ENCODE peak calls at places on chromosomes 16 and 17, in eight cellular contexts. One of them, this sample, is unnamed.

GRCh38 chr16:30692381-30693074 is 6.4 kb upstream of the SRCAP start:
- DNase-seq in CD4-positive, alpha-beta T cell: no peak
- DNase-seq in choroid plexus epithelial cell: no peak
- DNase-seq in nucleus accumbens: no peak
- DNase-seq in nephron progenitor cell: no peak
- DNase-seq in upper lobe of right lung: no peak
- DNase-seq in HTR-8/SVneo: no peak
- DNase-seq in fibroblast of mammary gland: no peak
- DNase-seq in this sample: no peak

GRCh38 chr16:69217433-69217832 is 30.5 kb downstream of the SNTB2 start:
- DNase-seq in CD4-positive, alpha-beta T cell: no peak
- DNase-seq in choroid plexus epithelial cell: peak; percentile 56
- DNase-seq in nucleus accumbens: no peak
- DNase-seq in nephron progenitor cell: no peak
- DNase-seq in upper lobe of right lung: no peak
- DNase-seq in HTR-8/SVneo: peak; percentile 45
- DNase-seq in fibroblast of mammary gland: peak; percentile 61
- DNase-seq in this sample: peak; percentile 86

GRCh38 chr17:50687200-50688066 is 20.3 kb downstream of the ANKRD40 start:
- DNase-seq in CD4-positive, alpha-beta T cell: no peak
- DNase-seq in choroid plexus epithelial cell: no peak
- DNase-seq in nucleus accumbens: no peak
- DNase-seq in nephron progenitor cell: no peak
- DNase-seq in upper lobe of right lung: peak; percentile 63
- DNase-seq in HTR-8/SVneo: no peak
- DNase-seq in fibroblast of mammary gland: peak; percentile 65
- DNase-seq in this sample: no peak

GRCh38 chr17:51508048-51508447 is 247.7 kb downstream of the UTP18 start:
- DNase-seq in CD4-positive, alpha-beta T cell: no peak
- DNase-seq in choroid plexus epithelial cell: no peak
- DNase-seq in nucleus accumbens: peak; percentile 18
- DNase-seq in nephron progenitor cell: no peak
- DNase-seq in upper lobe of right lung: no peak
- DNase-seq in HTR-8/SVneo: no peak
- DNase-seq in fibroblast of mammary gland: no peak
- DNase-seq in this sample: no peak

GRCh38 chr16:86768999-86769398 is 190.7 kb downstream of the FOXL1 start:
- DNase-seq in CD4-positive, alpha-beta T cell: no peak
- DNase-seq in choroid plexus epithelial cell: no peak
- DNase-seq in nucleus accumbens: no peak
- DNase-seq in nephron progenitor cell: no peak
- DNase-seq in upper lobe of right lung: no peak
- DNase-seq in HTR-8/SVneo: no peak
- DNase-seq in fibroblast of mammary gland: peak; percentile 49
- DNase-seq in this sample: no peak

GRCh38 chr17:72270530-72270929 is 149.7 kb downstream of the SOX9 start:
- DNase-seq in CD4-positive, alpha-beta T cell: no peak
- DNase-seq in choroid plexus epithelial cell: peak; percentile 38
- DNase-seq in nucleus accumbens: no peak
- DNase-seq in nephron progenitor cell: no peak
- DNase-seq in upper lobe of right lung: no peak
- DNase-seq in HTR-8/SVneo: peak; percentile 59
- DNase-seq in fibroblast of mammary gland: peak; percentile 48
- DNase-seq in this sample: peak; percentile 70

GRCh38 chr16:64398795-64399194 is 723.1 kb downstream of the CDH11 start:
- DNase-seq in CD4-positive, alpha-beta T cell: no peak
- DNase-seq in choroid plexus epithelial cell: no peak
- DNase-seq in nucleus accumbens: no peak
- DNase-seq in nephron progenitor cell: no peak
- DNase-seq in upper lobe of right lung: no peak
- DNase-seq in HTR-8/SVneo: no peak
- DNase-seq in fibroblast of mammary gland: no peak
- DNase-seq in this sample: peak; percentile 51

GRCh38 chr17:20184977-20185619 is 175.9 kb downstream of the SPECC1 start:
- DNase-seq in CD4-positive, alpha-beta T cell: no peak
- DNase-seq in choroid plexus epithelial cell: no peak
- DNase-seq in nucleus accumbens: no peak
- DNase-seq in nephron progenitor cell: no peak
- DNase-seq in upper lobe of right lung: no peak
- DNase-seq in HTR-8/SVneo: no peak
- DNase-seq in fibroblast of mammary gland: no peak
- DNase-seq in this sample: no peak

GRCh38 chr17:68290955-68291835 is at the start of the genes ARSG and SLC16A6:
- DNase-seq in CD4-positive, alpha-beta T cell: peak; percentile 81
- DNase-seq in choroid plexus epithelial cell: peak; percentile 79
- DNase-seq in nucleus accumbens: peak; percentile 52
- DNase-seq in nephron progenitor cell: peak; percentile 76
- DNase-seq in upper lobe of right lung: peak; percentile 91
- DNase-seq in HTR-8/SVneo: peak; percentile 74
- DNase-seq in fibroblast of mammary gland: no peak
- DNase-seq in this sample: peak; percentile 78

GRCh38 chr16:27640277-27640600 is 90.3 kb downstream of the KATNIP start:
- DNase-seq in CD4-positive, alpha-beta T cell: no peak
- DNase-seq in choroid plexus epithelial cell: no peak
- DNase-seq in nucleus accumbens: peak; percentile 37
- DNase-seq in nephron progenitor cell: no peak
- DNase-seq in upper lobe of right lung: no peak
- DNase-seq in HTR-8/SVneo: no peak
- DNase-seq in fibroblast of mammary gland: no peak
- DNase-seq in this sample: no peak

GRCh38 chr17:46010597-46011186 is 11.6 kb downstream of the STH start:
- DNase-seq in CD4-positive, alpha-beta T cell: no peak
- DNase-seq in choroid plexus epithelial cell: no peak
- DNase-seq in nucleus accumbens: no peak
- DNase-seq in nephron progenitor cell: no peak
- DNase-seq in upper lobe of right lung: no peak
- DNase-seq in HTR-8/SVneo: no peak
- DNase-seq in fibroblast of mammary gland: no peak
- DNase-seq in this sample: no peak

GRCh38 chr17:50269477-50270429 is 4.5 kb upstream of the TMEM92 start:
- DNase-seq in CD4-positive, alpha-beta T cell: peak; percentile 44
- DNase-seq in choroid plexus epithelial cell: peak; percentile 92
- DNase-seq in nucleus accumbens: peak; percentile 29
- DNase-seq in nephron progenitor cell: peak; percentile 70
- DNase-seq in upper lobe of right lung: peak; percentile 82
- DNase-seq in HTR-8/SVneo: peak; percentile 78
- DNase-seq in fibroblast of mammary gland: peak; percentile 88
- DNase-seq in this sample: peak; percentile 85

GRCh38 chr17:2860045-2860444 is 63.8 kb downstream of the RAP1GAP2 start:
- DNase-seq in CD4-positive, alpha-beta T cell: no peak
- DNase-seq in choroid plexus epithelial cell: no peak
- DNase-seq in nucleus accumbens: no peak
- DNase-seq in nephron progenitor cell: no peak
- DNase-seq in upper lobe of right lung: no peak
- DNase-seq in HTR-8/SVneo: no peak
- DNase-seq in fibroblast of mammary gland: no peak
- DNase-seq in this sample: no peak

GRCh38 chr16:27972500-27972899 is 91.0 kb downstream of the GSG1L start:
- DNase-seq in CD4-positive, alpha-beta T cell: peak; percentile 16
- DNase-seq in choroid plexus epithelial cell: peak; percentile 57
- DNase-seq in nucleus accumbens: no peak
- DNase-seq in nephron progenitor cell: peak; percentile 30
- DNase-seq in upper lobe of right lung: peak; percentile 21
- DNase-seq in HTR-8/SVneo: peak; percentile 70
- DNase-seq in fibroblast of mammary gland: peak; percentile 25
- DNase-seq in this sample: peak; percentile 59

GRCh38 chr16:85546585-85547447 is 66.3 kb upstream of the GSE1 start:
- DNase-seq in CD4-positive, alpha-beta T cell: no peak
- DNase-seq in choroid plexus epithelial cell: peak; percentile 35
- DNase-seq in nucleus accumbens: no peak
- DNase-seq in nephron progenitor cell: no peak
- DNase-seq in upper lobe of right lung: no peak
- DNase-seq in HTR-8/SVneo: no peak
- DNase-seq in fibroblast of mammary gland: no peak
- DNase-seq in this sample: no peak

GRCh38 chr16:10868562-10869469 is 8.2 kb upstream of the CIITA start:
- DNase-seq in CD4-positive, alpha-beta T cell: no peak
- DNase-seq in choroid plexus epithelial cell: no peak
- DNase-seq in nucleus accumbens: no peak
- DNase-seq in nephron progenitor cell: no peak
- DNase-seq in upper lobe of right lung: peak; percentile 74
- DNase-seq in HTR-8/SVneo: no peak
- DNase-seq in fibroblast of mammary gland: no peak
- DNase-seq in this sample: no peak

GRCh38 chr17:7842950-7843535 is 9.0 kb downstream of the KDM6B start:
- DNase-seq in CD4-positive, alpha-beta T cell: no peak
- DNase-seq in choroid plexus epithelial cell: peak; percentile 79
- DNase-seq in nucleus accumbens: peak; percentile 67
- DNase-seq in nephron progenitor cell: no peak
- DNase-seq in upper lobe of right lung: peak; percentile 89
- DNase-seq in HTR-8/SVneo: no peak
- DNase-seq in fibroblast of mammary gland: peak; percentile 96
- DNase-seq in this sample: no peak

GRCh38 chr17:7327056-7327455 is 2.1 kb downstream of the NEURL4 start:
- DNase-seq in CD4-positive, alpha-beta T cell: no peak
- DNase-seq in choroid plexus epithelial cell: no peak
- DNase-seq in nucleus accumbens: no peak
- DNase-seq in nephron progenitor cell: no peak
- DNase-seq in upper lobe of right lung: no peak
- DNase-seq in HTR-8/SVneo: no peak
- DNase-seq in fibroblast of mammary gland: no peak
- DNase-seq in this sample: no peak

GRCh38 chr16:27460663-27461482 is 58.9 kb downstream of the IL21R start:
- DNase-seq in CD4-positive, alpha-beta T cell: no peak
- DNase-seq in choroid plexus epithelial cell: peak; percentile 28
- DNase-seq in nucleus accumbens: no peak
- DNase-seq in nephron progenitor cell: no peak
- DNase-seq in upper lobe of right lung: no peak
- DNase-seq in HTR-8/SVneo: no peak
- DNase-seq in fibroblast of mammary gland: peak; percentile 33
- DNase-seq in this sample: no peak

GRCh38 chr16:31452631-31453106 is 6.6 kb upstream of the ARMC5 start:
- DNase-seq in CD4-positive, alpha-beta T cell: no peak
- DNase-seq in choroid plexus epithelial cell: peak; percentile 91
- DNase-seq in nucleus accumbens: no peak
- DNase-seq in nephron progenitor cell: no peak
- DNase-seq in upper lobe of right lung: no peak
- DNase-seq in HTR-8/SVneo: peak; percentile 64
- DNase-seq in fibroblast of mammary gland: peak; percentile 95
- DNase-seq in this sample: peak; percentile 91

GRCh38 chr17:54948380-54948779 is 20.1 kb downstream of the COX11 start:
- DNase-seq in CD4-positive, alpha-beta T cell: no peak
- DNase-seq in choroid plexus epithelial cell: peak; percentile 98
- DNase-seq in nucleus accumbens: no peak
- DNase-seq in nephron progenitor cell: no peak
- DNase-seq in upper lobe of right lung: no peak
- DNase-seq in HTR-8/SVneo: peak; percentile 64
- DNase-seq in fibroblast of mammary gland: peak; percentile 96
- DNase-seq in this sample: peak; percentile 99

GRCh38 chr16:339680-340079 is 12.8 kb downstream of the AXIN1 start:
- DNase-seq in CD4-positive, alpha-beta T cell: no peak
- DNase-seq in choroid plexus epithelial cell: no peak
- DNase-seq in nucleus accumbens: no peak
- DNase-seq in nephron progenitor cell: no peak
- DNase-seq in upper lobe of right lung: no peak
- DNase-seq in HTR-8/SVneo: no peak
- DNase-seq in fibroblast of mammary gland: no peak
- DNase-seq in this sample: no peak

GRCh38 chr16:71625113-71625850 is 702 bp upstream of the MARVELD3 start:
- DNase-seq in CD4-positive, alpha-beta T cell: no peak
- DNase-seq in choroid plexus epithelial cell: no peak
- DNase-seq in nucleus accumbens: no peak
- DNase-seq in nephron progenitor cell: no peak
- DNase-seq in upper lobe of right lung: no peak
- DNase-seq in HTR-8/SVneo: no peak
- DNase-seq in fibroblast of mammary gland: no peak
- DNase-seq in this sample: no peak